ENCODE peak calls at places on chromosomes 12 and 14, in six cellular contexts. J is tibial nerve, O is psoas muscle, Z is heart right ventricle, U is testis, N is uterus. P is an unnamed sample. For H3K27me3, the result is how much of the 10 kb centered on the place peaks cover.

GRCh38 chr12:85374981-85375380 is 95.0 kb downstream of the ALX1 start:
- DNase-seq in J (no peak), Z (no peak), U (no peak), O (no peak), N (no peak), P (no peak)

GRCh38 chr12:109915171-109916040 is 15.3 kb downstream of the TCHP start:
- DNase-seq in U (no peak), Z (no peak), J (no peak), N (no peak), O (no peak), P (no peak)

GRCh38 chr14:100828448-100828834 is 2.5 kb downstream of the MEG3 start:
- DNase-seq in Z (no peak), U (no peak), O (no peak), J (no peak), N (no peak), P (no peak)

GRCh38 chr14:45373877-45374276 is 120.9 kb upstream of the MIS18BP1 start:
- DNase-seq in J (no peak), Z (no peak), U (no peak), O (no peak), N (no peak), P (no peak)

GRCh38 chr14:53391156-53391555 is 238.0 kb upstream of the DDHD1 start:
- DNase-seq in N (peak), J (no peak), Z (no peak), O (no peak), U (no peak), P (no peak)

GRCh38 chr12:49784756-49785409 is 43.3 kb downstream of the NCKAP5L start:
- DNase-seq in Z (no peak), N (no peak), J (no peak), U (no peak), O (peak), P (no peak)

GRCh38 chr14:55781046-55781445 is 201.0 kb downstream of the KTN1 start:
- DNase-seq in U (no peak), N (no peak), O (no peak), Z (no peak), J (no peak), P (no peak)

GRCh38 chr12:68962855-68963455 is 30.0 kb upstream of the CPM start:
- DNase-seq in U (no peak), J (no peak), N (no peak), Z (no peak), O (no peak), P (no peak)

GRCh38 chr12:47079894-47080724 is at the start of gene AMIGO2:
- DNase-seq in Z (peak), J (peak), U (peak), O (peak), N (peak), P (no peak)

GRCh38 chr12:45959728-45960127 is 30.6 kb downstream of the SCAF11 start:
- DNase-seq in U (no peak), N (no peak), Z (no peak), J (no peak), O (no peak), P (no peak)

GRCh38 chr12:34393821-34394150 is 371.5 kb downstream of the ALG10 start:
- DNase-seq in Z (no peak), J (no peak), O (peak), U (no peak), N (no peak), P (no peak)

GRCh38 chr12:41552507-41553047 is 364.5 kb downstream of the PDZRN4 start:
- DNase-seq in Z (no peak), O (no peak), J (no peak), U (no peak), N (no peak), P (no peak)

GRCh38 chr14:71629765-71630502 is 302.3 kb upstream of the RGS6 start:
- DNase-seq in J (no peak), N (no peak), Z (no peak), U (no peak), O (no peak), P (no peak)

GRCh38 chr12:116346751-116347150 is 69.3 kb upstream of the MED13L start:
- DNase-seq in N (no peak), O (no peak), J (no peak), U (peak), Z (no peak), P (peak)

GRCh38 chr14:38256358-38256840 is 506 bp upstream of the CLEC14A start:
- DNase-seq in U (no peak), J (no peak), N (peak), Z (no peak), O (no peak), P (no peak)

GRCh38 chr14:58876613-58877012 is 238.9 kb downstream of the DACT1 start:
- DNase-seq in N (no peak), Z (no peak), J (no peak), U (no peak), O (no peak), P (no peak)

GRCh38 chr12:19412844-19413243 is 26.4 kb upstream of the AEBP2 start:
- DNase-seq in Z (peak), N (no peak), U (no peak), J (no peak), O (no peak), P (no peak)

GRCh38 chr12:89709994-89710872 is 1.6 kb upstream of the ATP2B1 start:
- DNase-seq in Z (peak), N (peak), O (peak), U (peak), J (peak), P (no peak)

GRCh38 chr14:92154283-92154942 is 32.6 kb downstream of the CPSF2 start:
- DNase-seq in O (no peak), Z (no peak), U (no peak), N (no peak), J (no peak), P (no peak)

GRCh38 chr12:48451372-48451771 is 21.0 kb upstream of the ANP32D start:
- DNase-seq in J (no peak), U (no peak), Z (no peak), N (no peak), O (no peak), P (no peak)

GRCh38 chr14:22939684-22940083 is 10.5 kb upstream of the PRMT5 start:
- DNase-seq in O (no peak), N (no peak), Z (no peak), J (no peak), U (no peak), P (no peak)

GRCh38 chr12:127343941-127344340 is 923.0 kb upstream of the TMEM132C start:
- DNase-seq in N (no peak), Z (no peak), O (no peak), J (no peak), U (no peak), P (no peak)

GRCh38 chr12:57894577-57895292 is 46.6 kb upstream of the ATP23 start:
- DNase-seq in U (no peak), Z (no peak), O (no peak), J (no peak), N (no peak), P (no peak)

GRCh38 chr12:10873374-10873773 is 10.7 kb downstream of the PRH1 start:
- DNase-seq in N (no peak), U (peak), O (no peak), J (no peak), Z (no peak), P (no peak)

GRCh38 chr14:20855652-20856291 is 35.4 kb upstream of the RNASE3 start:
- DNase-seq in J (no peak), N (peak), O (no peak), Z (peak), U (peak), P (no peak)

GRCh38 chr12:108131657-108132126 is 2.6 kb downstream of the WSCD2 start:
- DNase-seq in N (no peak), Z (no peak), O (no peak), U (no peak), J (no peak), P (no peak)

GRCh38 chr12:31008961-31009840 is 64.5 kb upstream of the DDX11 start:
- DNase-seq in Z (no peak), N (no peak), O (no peak), J (no peak), U (no peak), P (no peak)

GRCh38 chr14:106691601-106692291 is 1165.4 kb downstream of the TMEM121 start:
- DNase-seq in Z (peak), U (peak), N (no peak), J (no peak), O (peak), P (no peak)

GRCh38 chr12:89370411-89370810 is 18.1 kb upstream of the DUSP6 start:
- DNase-seq in J (no peak), O (no peak), N (no peak), U (no peak), Z (no peak), P (no peak)

GRCh38 chr14:63632932-63633514 is 8.6 kb downstream of the WDR89 start:
- DNase-seq in U (no peak), N (no peak), J (no peak), Z (no peak), O (no peak), P (no peak)

GRCh38 chr12:24728366-24728765 is 220.5 kb downstream of the BCAT1 start:
- DNase-seq in U (no peak), O (no peak), N (no peak), Z (no peak), J (no peak), P (no peak)

GRCh38 chr12:57489157-57489641 is 1.3 kb downstream of the MARS1 start:
- DNase-seq in O (no peak), Z (no peak), J (no peak), N (no peak), U (no peak), P (no peak)

GRCh38 chr14:74571441-74571841 is 40.6 kb downstream of the LTBP2 start:
- DNase-seq in J (no peak), Z (peak), N (no peak), O (peak), U (no peak), P (no peak)

GRCh38 chr12:51970904-51971646 is 19.6 kb downstream of the ACVR1B start:
- DNase-seq in N (no peak), O (no peak), U (no peak), J (no peak), Z (no peak), P (no peak)

GRCh38 chr14:80944861-80945617 is 3.5 kb upstream of the CEP128 start:
- DNase-seq in U (no peak), O (no peak), N (no peak), J (no peak), Z (no peak), P (no peak)

GRCh38 chr14:102930753-102931579 is 8.5 kb downstream of the AMN start:
- DNase-seq in O (peak), J (no peak), N (no peak), Z (no peak), U (no peak), P (no peak)

GRCh38 chr12:54588892-54589291 is 433 bp upstream of the PPP1R1A start:
- DNase-seq in O (no peak), J (no peak), Z (no peak), U (no peak), N (no peak), P (no peak)
- H3K4me3 ChIP-seq in O (peak), J (peak), Z (peak), U (peak), N (peak), P (no peak)

GRCh38 chr12:17352164-17352563 is 737.8 kb downstream of the RERGL start:
- DNase-seq in U (no peak), Z (no peak), J (no peak), N (no peak), O (no peak), P (no peak)
- TF ChIP-seq CTCF in U (no peak), Z (no peak), J (no peak), N (no peak), O (no peak), P (no peak)

DNA sequence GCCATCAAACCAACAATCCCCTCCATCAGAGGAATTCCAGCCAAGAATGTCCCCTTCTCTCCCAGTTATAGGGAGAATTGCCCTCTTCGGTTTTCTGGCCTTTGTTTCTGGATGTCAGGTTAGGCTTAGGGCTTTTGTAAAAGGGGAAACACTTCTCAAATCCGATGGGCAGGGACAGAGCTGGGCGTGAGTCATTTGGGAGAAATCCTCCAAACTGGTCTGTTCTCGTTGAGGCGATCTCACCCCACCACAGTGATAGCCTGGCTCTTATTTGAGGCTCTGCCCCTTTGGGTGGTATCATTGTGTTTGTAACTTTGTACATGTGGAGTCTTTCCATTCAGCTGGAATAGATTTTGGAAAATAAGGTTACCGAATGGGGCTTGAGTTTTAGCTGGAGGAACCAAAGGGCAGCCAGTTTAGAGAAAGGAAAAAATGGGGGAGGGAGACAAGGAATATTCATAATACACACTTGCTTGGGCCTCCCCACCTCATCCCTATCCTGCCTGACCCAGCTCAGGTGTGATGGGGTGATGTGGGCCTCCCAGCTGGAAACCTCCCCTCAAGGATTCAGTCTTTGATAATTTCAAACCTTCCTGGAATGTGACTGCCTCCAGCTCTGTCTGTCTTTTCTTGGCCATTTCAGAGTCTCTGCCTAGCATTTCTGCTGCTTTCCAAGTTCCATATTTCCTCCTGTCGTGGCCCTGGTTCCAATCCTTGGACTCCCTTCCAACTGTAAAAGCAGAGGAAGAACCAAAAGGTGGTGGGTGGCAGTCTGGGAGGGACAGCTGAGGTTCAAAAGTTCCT is 7.5 kb downstream of the HOXC4 start:
- DNase-seq in O (no peak), J (no peak), U (no peak), Z (no peak), N (no peak), P (no peak)
- H3K27me3 ChIP-seq in O (under half), J (under half), U (under half), Z (under half), N (under half), P (under half)

DNA sequence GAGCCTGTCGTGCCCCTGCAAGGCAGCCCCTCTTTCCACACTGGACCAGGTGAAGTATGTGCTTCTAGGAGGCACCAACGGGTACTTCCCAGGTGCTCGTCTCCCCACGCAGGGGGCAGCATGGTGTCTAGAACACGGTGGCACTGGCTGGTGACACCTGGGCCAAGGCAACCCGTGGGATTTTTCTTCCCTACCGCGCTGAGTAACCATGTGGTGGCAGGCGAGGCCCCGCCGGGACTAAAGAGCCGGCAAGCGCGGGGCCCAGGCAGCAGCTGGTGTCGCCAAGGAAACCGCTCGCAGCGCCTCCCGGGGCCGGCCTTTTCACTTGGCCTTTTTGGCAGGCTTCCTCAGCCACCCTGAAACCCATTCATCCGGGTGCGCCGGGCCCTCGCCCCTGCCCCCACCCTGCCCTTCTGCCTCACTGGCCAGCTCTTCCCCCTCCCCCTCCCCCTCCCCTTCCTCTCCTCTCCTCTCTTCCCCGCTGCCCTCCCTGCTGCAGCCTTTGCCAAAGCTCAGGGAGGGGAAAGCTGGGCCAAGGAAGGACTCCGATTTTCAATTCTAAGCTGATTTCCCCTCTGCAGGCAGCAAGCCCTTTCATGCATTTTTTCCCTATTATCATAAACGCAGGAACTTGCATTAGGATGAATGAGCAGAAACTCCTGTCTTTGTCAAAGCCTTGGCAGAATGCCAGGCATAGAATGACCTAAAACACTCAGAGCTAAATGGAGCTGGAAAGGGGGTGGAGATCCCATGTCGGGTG is 81.2 kb downstream of the IRF2BPL start:
- DNase-seq in N (peak), U (peak), J (peak), O (peak), Z (peak), P (no peak)
- H3K4me3 ChIP-seq in N (no peak), U (no peak), J (peak), O (peak), Z (peak), P (no peak)

DNA sequence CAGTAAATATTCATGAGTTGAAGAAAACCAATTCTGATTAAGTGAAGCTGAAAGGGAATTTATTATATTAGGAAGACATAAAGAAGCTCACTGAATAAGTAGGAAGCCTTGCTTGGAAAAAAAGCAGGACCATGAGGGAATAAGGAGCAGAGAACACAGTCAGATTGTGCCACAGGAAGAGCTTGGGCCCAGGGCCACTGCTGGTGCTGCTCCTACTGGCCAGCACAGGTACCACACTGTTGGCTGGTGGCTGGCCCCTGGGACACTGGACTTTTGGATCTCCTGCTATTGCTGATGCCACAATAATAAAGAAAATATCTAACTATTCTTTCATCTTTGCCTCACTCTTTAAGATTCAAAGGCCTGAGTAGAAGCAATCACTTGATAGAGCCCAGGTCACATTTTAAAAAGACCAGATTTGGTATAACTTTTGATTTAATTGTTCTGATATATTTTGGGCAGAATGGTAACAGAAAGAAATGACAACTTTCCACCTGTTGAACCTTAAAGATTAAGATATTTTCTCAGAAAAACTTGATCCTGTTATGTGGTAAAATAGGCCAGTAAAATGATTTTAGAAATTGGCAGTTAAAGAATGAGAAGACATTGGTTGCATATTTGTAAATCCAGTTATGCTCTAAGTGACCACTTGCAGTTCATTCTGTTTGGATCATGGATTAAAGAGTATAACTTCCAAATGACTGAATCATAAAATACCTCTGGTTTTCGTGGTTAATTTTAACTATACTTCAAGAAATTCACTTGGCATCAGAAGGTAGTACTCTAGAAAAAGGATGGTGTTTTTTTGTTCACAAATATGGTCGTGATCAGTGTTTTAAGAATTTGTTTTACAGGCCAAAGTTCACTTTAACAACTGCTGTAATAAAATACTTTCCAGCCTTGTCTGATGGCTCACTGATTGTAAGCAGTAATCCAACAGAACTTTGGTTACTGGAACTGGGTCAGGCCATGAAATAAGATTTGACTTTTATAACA is 68.3 kb downstream of the DERA start:
- DNase-seq in J (no peak), O (no peak), U (no peak), N (no peak), Z (no peak), P (peak)
- TF ChIP-seq CTCF in J (peak), O (peak), U (no peak), N (no peak), Z (peak), P (peak)

DNA sequence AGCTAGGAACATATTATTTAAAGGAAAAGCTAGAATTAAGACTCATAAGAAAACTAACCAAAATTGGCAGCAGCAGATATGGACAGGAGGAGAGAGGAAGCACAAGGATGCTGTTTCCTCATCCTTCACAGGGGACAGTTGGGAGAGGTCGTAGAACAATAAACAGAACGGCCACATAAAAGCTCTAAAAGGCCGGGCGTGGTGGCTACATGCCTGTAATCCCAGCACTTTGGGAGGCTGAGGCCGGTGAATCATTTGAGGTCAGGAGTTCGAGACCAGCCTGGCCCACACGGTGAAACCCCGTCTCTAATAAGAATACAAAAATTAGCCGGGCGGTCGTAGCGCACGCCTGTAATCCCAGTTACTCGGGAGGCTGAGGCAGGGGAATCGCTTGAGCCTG is 10.5 kb downstream of the TCL1B start:
- DNase-seq in O (no peak), U (no peak), J (no peak), N (no peak), Z (no peak), P (no peak)
- H3K27me3 ChIP-seq in O (under half), U (under half), J (under half), N (under half), Z (under half), P (under half)